ENCODE peak calls at places on chromosomes 4 and X, in nine cellular contexts. F is lung; E is PC-9; K is CD8-positive, alpha-beta T cell; Y is pancreas; N is lower lobe of right lung; M is H9; L is brain microvascular endothelial cell; Q is mesendoderm. I is an unnamed sample.

GRCh38 chrX:34132028-34132427 is at the start of gene FAM47A:
- DNase-seq in F (no peak), E (no peak), K (no peak), Y (no peak), N (no peak), M (no peak), L (no peak), Q (no peak), I (no peak)

GRCh38 chr4:120540625-120541024 is 381.9 kb downstream of the PRDM5 start:
- DNase-seq in F (no peak), E (no peak), K (no peak), Y (no peak), N (no peak), M (no peak), L (peak; percentile 1), Q (no peak), I (no peak)

GRCh38 chrX:45628041-45628440 is 427.4 kb upstream of the DIPK2B start:
- DNase-seq in F (no peak), E (no peak), K (no peak), Y (no peak), N (no peak), M (no peak), L (no peak), Q (no peak), I (no peak)

GRCh38 chr4:10108391-10108790 is 8.2 kb downstream of the WDR1 start:
- DNase-seq in F (no peak), E (no peak), K (no peak), Y (no peak), N (no peak), M (no peak), L (no peak), Q (no peak), I (no peak)

GRCh38 chrX:96957718-96958117 is 74.0 kb downstream of the RPA4 start:
- DNase-seq in F (no peak), E (no peak), K (no peak), Y (no peak), N (no peak), M (no peak), L (no peak), Q (no peak), I (no peak)

GRCh38 chr4:166400270-166400894 is 527.3 kb downstream of the TLL1 start:
- DNase-seq in F (no peak), E (no peak), K (no peak), Y (no peak), N (no peak), M (no peak), L (no peak), Q (no peak), I (peak; percentile 8)

GRCh38 chr4:74123065-74123728 is 24.2 kb upstream of the CXCL2 start:
- DNase-seq in F (peak; percentile 54), E (no peak), K (no peak), Y (peak; percentile 32), N (no peak), M (no peak), L (peak; percentile 86), Q (no peak), I (no peak)

GRCh38 chrX:25300994-25301393 is 285.2 kb upstream of the ARX start:
- DNase-seq in F (no peak), E (no peak), K (no peak), Y (no peak), N (no peak), M (no peak), L (no peak), Q (no peak), I (no peak)

GRCh38 chr4:67019670-67020069 is 525.6 kb downstream of the CENPC start:
- DNase-seq in F (no peak), E (no peak), K (no peak), Y (no peak), N (no peak), M (no peak), L (no peak), Q (no peak), I (no peak)

GRCh38 chr4:5782829-5783476 is 72.0 kb downstream of the EVC start:
- DNase-seq in F (no peak), E (no peak), K (no peak), Y (peak; percentile 72), N (no peak), M (peak; percentile 5), L (no peak), Q (no peak), I (no peak)

DNA sequence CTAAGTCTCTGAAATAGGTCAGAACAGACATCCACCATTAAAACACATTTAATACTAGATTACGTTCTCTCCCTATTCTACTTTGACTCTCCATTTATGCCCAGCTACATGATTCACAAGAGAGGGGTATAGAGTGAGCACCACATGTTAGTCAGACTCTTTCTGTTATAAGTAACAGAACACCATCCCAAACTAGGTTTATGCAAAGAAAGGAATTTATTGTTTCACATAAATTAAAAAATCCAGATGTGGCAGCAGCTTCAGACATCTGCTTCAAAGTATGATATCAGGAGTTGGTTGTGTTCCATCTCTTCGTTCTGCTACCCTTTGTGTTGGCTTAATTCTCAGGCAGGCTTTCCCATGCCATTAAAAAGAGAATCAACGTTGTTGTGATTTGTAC is 163.4 kb downstream of the SLC7A11 start:
- DNase-seq in F (no peak), E (no peak), K (no peak), Y (no peak), N (no peak), M (no peak), L (no peak), Q (no peak), I (no peak)
- H3K27ac ChIP-seq in F (no peak overlapping the region), E (no peak overlapping the region), K (no peak overlapping the region), Y (no peak overlapping the region), N (no peak overlapping the region), M (no peak overlapping the region), L (no peak overlapping the region), Q (no peak overlapping the region), I (no peak overlapping the region)

DNA sequence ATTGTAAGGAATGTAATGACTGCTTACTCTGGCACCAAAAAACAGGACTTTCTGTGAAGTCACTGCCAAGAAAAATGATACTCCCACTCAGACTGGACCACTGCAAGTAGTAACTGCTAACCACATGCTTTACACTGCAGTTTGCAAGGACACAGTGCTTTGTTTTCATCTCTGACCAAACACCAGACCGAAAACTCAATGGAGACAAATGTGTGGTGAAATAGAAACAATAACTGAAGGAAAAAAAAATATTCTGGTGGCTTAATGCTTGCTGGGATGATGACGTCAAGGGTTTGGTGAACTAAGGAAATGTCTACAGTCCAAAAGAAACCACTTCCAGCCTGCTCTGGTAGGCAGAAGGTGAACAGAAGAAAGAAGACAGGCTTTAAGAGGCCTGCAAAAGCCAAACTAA is 13.2 kb downstream of the GPC4 start:
- DNase-seq in F (no peak), E (no peak), K (no peak), Y (no peak), N (no peak), M (no peak), L (peak; percentile 43), Q (no peak), I (no peak)
- H3K27ac ChIP-seq in F (no peak overlapping the region), E (no peak overlapping the region), K (no peak overlapping the region), Y (no peak overlapping the region), N (no peak overlapping the region), M (no peak overlapping the region), L (no peak overlapping the region), Q (no peak overlapping the region), I (no peak overlapping the region)

GRCh38 chrX:49695276-49696180 is at the start of gene PAGE1:
- DNase-seq in F (no peak), E (no peak), K (no peak), Y (no peak), N (no peak), M (no peak), L (no peak), Q (no peak), I (no peak)
- H3K27ac ChIP-seq in F (no peak within 1 kb of the TSS), E (no peak within 1 kb of the TSS), K (no peak within 1 kb of the TSS), Y (no peak within 1 kb of the TSS), N (no peak within 1 kb of the TSS), M (no peak within 1 kb of the TSS), L (no peak within 1 kb of the TSS), Q (no peak within 1 kb of the TSS), I (no peak within 1 kb of the TSS)

DNA sequence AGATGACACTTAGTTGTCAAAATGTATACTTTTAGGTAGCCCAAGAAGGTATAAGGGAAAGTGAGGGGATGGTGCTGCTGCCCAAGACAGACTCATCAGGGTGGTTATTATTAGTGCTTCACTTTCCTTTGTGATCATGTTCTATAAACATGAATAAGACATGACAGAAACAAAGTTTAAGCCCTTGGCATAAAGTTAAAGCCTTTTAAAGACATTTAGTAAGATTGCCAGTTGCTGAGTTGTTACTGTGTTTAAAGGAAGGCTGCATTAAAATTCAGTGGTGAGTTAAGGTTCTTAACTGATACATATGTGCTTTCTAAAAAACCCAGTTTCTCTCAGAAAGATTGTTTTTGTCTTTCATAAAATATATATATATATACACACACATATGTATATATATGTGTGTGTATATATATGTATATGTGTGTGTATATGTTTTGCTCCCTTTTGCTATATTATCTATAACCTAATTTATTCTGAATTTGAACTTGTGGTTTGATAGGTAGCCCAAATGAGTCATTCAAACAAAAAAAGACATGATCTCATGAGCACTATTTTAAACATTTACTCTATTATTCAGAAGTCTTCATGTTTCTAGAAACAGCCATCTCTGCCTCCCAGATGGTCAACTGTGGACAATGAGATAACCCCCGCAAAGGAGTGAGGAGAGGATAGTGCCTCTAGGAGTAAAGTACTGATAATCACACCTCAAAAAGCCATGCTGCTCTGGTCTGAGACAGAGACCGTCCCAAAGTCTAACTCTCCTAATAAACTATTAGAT is 98.1 kb upstream of the OTUD4 start:
- DNase-seq in F (no peak), E (no peak), K (no peak), Y (no peak), N (no peak), M (no peak), L (peak; percentile 19), Q (no peak), I (no peak)
- H3K27ac ChIP-seq in F (peak overlapping the region; percentile 53), E (no peak overlapping the region), K (no peak overlapping the region), Y (no peak overlapping the region), N (no peak overlapping the region), M (no peak overlapping the region), L (peak overlapping the region; percentile 69), Q (no peak overlapping the region), I (no peak overlapping the region)

I was measured in cardiac muscle cell.